ENCODE peak calls at places on chromosome 5, in ten cellular contexts. One of them, this sample, is unnamed.

GRCh38 chr5:143448518-143448917 is 45.0 kb upstream of the NR3C1 start:
- DNase-seq in activated CD4-positive, alpha-beta T cell treated with anti-CD3 and anti-CD28 coated beads, Interleukin-2, amount 10 ng/mL, durations not matched to agents 7 days and 5 days: no peak
- DNase-seq in activated CD8-positive, alpha-beta memory T cell treated with anti-CD3 and anti-CD28 coated beads, Interleukin-2, amount 50 U/mL, for 4 hours: no peak
- DNase-seq in GM12891: no peak
- DNase-seq in uterus: no peak
- DNase-seq in ascending aorta: no peak
- DNase-seq in body of pancreas: no peak
- DNase-seq in aorta: no peak
- DNase-seq in lung: no peak
- DNase-seq in iris pigment epithelial cell: no peak
- DNase-seq in this sample: no peak

GRCh38 chr5:124744170-124744911 is 2.1 kb downstream of the ZNF608 start:
- DNase-seq in activated CD8-positive, alpha-beta memory T cell treated with anti-CD3 and anti-CD28 coated beads, Interleukin-2, amount 50 U/mL, for 4 hours: no peak
- DNase-seq in lung: peak; percentile 59
- DNase-seq in activated CD4-positive, alpha-beta T cell treated with anti-CD3 and anti-CD28 coated beads, Interleukin-2, amount 10 ng/mL, durations not matched to agents 7 days and 5 days: no peak
- DNase-seq in iris pigment epithelial cell: no peak
- DNase-seq in ascending aorta: no peak
- DNase-seq in GM12891: no peak
- DNase-seq in body of pancreas: peak; percentile 75
- DNase-seq in uterus: peak; percentile 27
- DNase-seq in aorta: peak; percentile 77
- DNase-seq in this sample: no peak

GRCh38 chr5:116738270-116738947 is 163.8 kb upstream of the SEMA6A start:
- DNase-seq in activated CD8-positive, alpha-beta memory T cell treated with anti-CD3 and anti-CD28 coated beads, Interleukin-2, amount 50 U/mL, for 4 hours: no peak
- DNase-seq in aorta: no peak
- DNase-seq in body of pancreas: no peak
- DNase-seq in lung: no peak
- DNase-seq in iris pigment epithelial cell: no peak
- DNase-seq in GM12891: no peak
- DNase-seq in uterus: peak; percentile 27
- DNase-seq in activated CD4-positive, alpha-beta T cell treated with anti-CD3 and anti-CD28 coated beads, Interleukin-2, amount 10 ng/mL, durations not matched to agents 7 days and 5 days: no peak
- DNase-seq in ascending aorta: no peak
- DNase-seq in this sample: no peak

GRCh38 chr5:54823006-54823405 is 162.4 kb downstream of the ESM1 start:
- DNase-seq in activated CD8-positive, alpha-beta memory T cell treated with anti-CD3 and anti-CD28 coated beads, Interleukin-2, amount 50 U/mL, for 4 hours: no peak
- DNase-seq in uterus: no peak
- DNase-seq in lung: no peak
- DNase-seq in GM12891: no peak
- DNase-seq in iris pigment epithelial cell: peak; percentile 75
- DNase-seq in aorta: no peak
- DNase-seq in ascending aorta: no peak
- DNase-seq in activated CD4-positive, alpha-beta T cell treated with anti-CD3 and anti-CD28 coated beads, Interleukin-2, amount 10 ng/mL, durations not matched to agents 7 days and 5 days: no peak
- DNase-seq in body of pancreas: no peak
- DNase-seq in this sample: no peak

GRCh38 chr5:161847896-161848510 is at the start of gene GABRA1:
- DNase-seq in lung: no peak
- DNase-seq in uterus: no peak
- DNase-seq in aorta: peak; percentile 59
- DNase-seq in activated CD8-positive, alpha-beta memory T cell treated with anti-CD3 and anti-CD28 coated beads, Interleukin-2, amount 50 U/mL, for 4 hours: no peak
- DNase-seq in GM12891: no peak
- DNase-seq in activated CD4-positive, alpha-beta T cell treated with anti-CD3 and anti-CD28 coated beads, Interleukin-2, amount 10 ng/mL, durations not matched to agents 7 days and 5 days: no peak
- DNase-seq in body of pancreas: no peak
- DNase-seq in ascending aorta: no peak
- DNase-seq in iris pigment epithelial cell: no peak
- DNase-seq in this sample: no peak

GRCh38 chr5:93193756-93194155 is 387.3 kb downstream of the NR2F1-AS1 start:
- DNase-seq in activated CD4-positive, alpha-beta T cell treated with anti-CD3 and anti-CD28 coated beads, Interleukin-2, amount 10 ng/mL, durations not matched to agents 7 days and 5 days: no peak
- DNase-seq in uterus: no peak
- DNase-seq in activated CD8-positive, alpha-beta memory T cell treated with anti-CD3 and anti-CD28 coated beads, Interleukin-2, amount 50 U/mL, for 4 hours: no peak
- DNase-seq in body of pancreas: no peak
- DNase-seq in ascending aorta: no peak
- DNase-seq in aorta: no peak
- DNase-seq in GM12891: no peak
- DNase-seq in lung: no peak
- DNase-seq in iris pigment epithelial cell: peak; percentile 88
- DNase-seq in this sample: no peak

GRCh38 chr5:112738180-112738560 is 485 bp downstream of the APC start:
- DNase-seq in lung: no peak
- DNase-seq in body of pancreas: no peak
- DNase-seq in GM12891: no peak
- DNase-seq in activated CD4-positive, alpha-beta T cell treated with anti-CD3 and anti-CD28 coated beads, Interleukin-2, amount 10 ng/mL, durations not matched to agents 7 days and 5 days: peak; percentile 9
- DNase-seq in aorta: no peak
- DNase-seq in ascending aorta: no peak
- DNase-seq in iris pigment epithelial cell: no peak
- DNase-seq in activated CD8-positive, alpha-beta memory T cell treated with anti-CD3 and anti-CD28 coated beads, Interleukin-2, amount 50 U/mL, for 4 hours: no peak
- DNase-seq in uterus: no peak
- DNase-seq in this sample: no peak

GRCh38 chr5:78526049-78526525 is 122.5 kb downstream of the LHFPL2 start:
- DNase-seq in body of pancreas: no peak
- DNase-seq in GM12891: no peak
- DNase-seq in iris pigment epithelial cell: peak; percentile 94
- DNase-seq in aorta: no peak
- DNase-seq in lung: no peak
- DNase-seq in activated CD4-positive, alpha-beta T cell treated with anti-CD3 and anti-CD28 coated beads, Interleukin-2, amount 10 ng/mL, durations not matched to agents 7 days and 5 days: no peak
- DNase-seq in activated CD8-positive, alpha-beta memory T cell treated with anti-CD3 and anti-CD28 coated beads, Interleukin-2, amount 50 U/mL, for 4 hours: no peak
- DNase-seq in uterus: no peak
- DNase-seq in ascending aorta: no peak
- DNase-seq in this sample: no peak

GRCh38 chr5:78716221-78716620 is 67.6 kb upstream of the LHFPL2 start:
- DNase-seq in aorta: no peak
- DNase-seq in body of pancreas: no peak
- DNase-seq in activated CD4-positive, alpha-beta T cell treated with anti-CD3 and anti-CD28 coated beads, Interleukin-2, amount 10 ng/mL, durations not matched to agents 7 days and 5 days: no peak
- DNase-seq in iris pigment epithelial cell: peak; percentile 65
- DNase-seq in activated CD8-positive, alpha-beta memory T cell treated with anti-CD3 and anti-CD28 coated beads, Interleukin-2, amount 50 U/mL, for 4 hours: no peak
- DNase-seq in ascending aorta: no peak
- DNase-seq in GM12891: no peak
- DNase-seq in lung: no peak
- DNase-seq in uterus: no peak
- DNase-seq in this sample: no peak

GRCh38 chr5:88677943-88678779 is 204.8 kb downstream of the MEF2C start:
- DNase-seq in activated CD4-positive, alpha-beta T cell treated with anti-CD3 and anti-CD28 coated beads, Interleukin-2, amount 10 ng/mL, durations not matched to agents 7 days and 5 days: no peak
- DNase-seq in uterus: no peak
- DNase-seq in ascending aorta: no peak
- DNase-seq in iris pigment epithelial cell: no peak
- DNase-seq in lung: no peak
- DNase-seq in activated CD8-positive, alpha-beta memory T cell treated with anti-CD3 and anti-CD28 coated beads, Interleukin-2, amount 50 U/mL, for 4 hours: no peak
- DNase-seq in body of pancreas: no peak
- DNase-seq in GM12891: no peak
- DNase-seq in aorta: peak; percentile 62
- DNase-seq in this sample: no peak

GRCh38 chr5:151222769-151223446 is 984 bp downstream of the CCDC69 start:
- DNase-seq in body of pancreas: peak; percentile 50
- DNase-seq in GM12891: peak; percentile 53
- DNase-seq in lung: peak; percentile 47
- DNase-seq in iris pigment epithelial cell: peak; percentile 14
- DNase-seq in activated CD8-positive, alpha-beta memory T cell treated with anti-CD3 and anti-CD28 coated beads, Interleukin-2, amount 50 U/mL, for 4 hours: peak; percentile 40
- DNase-seq in uterus: peak; percentile 33
- DNase-seq in activated CD4-positive, alpha-beta T cell treated with anti-CD3 and anti-CD28 coated beads, Interleukin-2, amount 10 ng/mL, durations not matched to agents 7 days and 5 days: peak; percentile 65
- DNase-seq in ascending aorta: no peak
- DNase-seq in aorta: no peak
- DNase-seq in this sample: no peak

GRCh38 chr5:123875444-123876264 is 363.7 kb downstream of the CSNK1G3 start:
- DNase-seq in aorta: no peak
- DNase-seq in uterus: no peak
- DNase-seq in activated CD8-positive, alpha-beta memory T cell treated with anti-CD3 and anti-CD28 coated beads, Interleukin-2, amount 50 U/mL, for 4 hours: no peak
- DNase-seq in body of pancreas: peak; percentile 36
- DNase-seq in lung: no peak
- DNase-seq in GM12891: no peak
- DNase-seq in ascending aorta: no peak
- DNase-seq in iris pigment epithelial cell: no peak
- DNase-seq in activated CD4-positive, alpha-beta T cell treated with anti-CD3 and anti-CD28 coated beads, Interleukin-2, amount 10 ng/mL, durations not matched to agents 7 days and 5 days: no peak
- DNase-seq in this sample: no peak

GRCh38 chr5:157266286-157267007 is 524 bp downstream of the CYFIP2 start:
- DNase-seq in ascending aorta: no peak
- DNase-seq in uterus: peak; percentile 14
- DNase-seq in activated CD4-positive, alpha-beta T cell treated with anti-CD3 and anti-CD28 coated beads, Interleukin-2, amount 10 ng/mL, durations not matched to agents 7 days and 5 days: peak; percentile 66
- DNase-seq in activated CD8-positive, alpha-beta memory T cell treated with anti-CD3 and anti-CD28 coated beads, Interleukin-2, amount 50 U/mL, for 4 hours: peak; percentile 60
- DNase-seq in iris pigment epithelial cell: no peak
- DNase-seq in lung: no peak
- DNase-seq in aorta: peak; percentile 79
- DNase-seq in GM12891: peak; percentile 29
- DNase-seq in body of pancreas: peak; percentile 54
- DNase-seq in this sample: no peak

GRCh38 chr5:9431496-9432258 is 114.2 kb downstream of the SEMA5A start:
- DNase-seq in activated CD4-positive, alpha-beta T cell treated with anti-CD3 and anti-CD28 coated beads, Interleukin-2, amount 10 ng/mL, durations not matched to agents 7 days and 5 days: no peak
- DNase-seq in iris pigment epithelial cell: peak; percentile 37
- DNase-seq in ascending aorta: no peak
- DNase-seq in body of pancreas: no peak
- DNase-seq in aorta: no peak
- DNase-seq in activated CD8-positive, alpha-beta memory T cell treated with anti-CD3 and anti-CD28 coated beads, Interleukin-2, amount 50 U/mL, for 4 hours: no peak
- DNase-seq in lung: no peak
- DNase-seq in uterus: no peak
- DNase-seq in GM12891: no peak
- DNase-seq in this sample: no peak

GRCh38 chr5:158654415-158654814 is 445.3 kb downstream of the EBF1 start:
- DNase-seq in iris pigment epithelial cell: no peak
- DNase-seq in GM12891: no peak
- DNase-seq in ascending aorta: no peak
- DNase-seq in activated CD4-positive, alpha-beta T cell treated with anti-CD3 and anti-CD28 coated beads, Interleukin-2, amount 10 ng/mL, durations not matched to agents 7 days and 5 days: no peak
- DNase-seq in aorta: no peak
- DNase-seq in lung: no peak
- DNase-seq in uterus: no peak
- DNase-seq in activated CD8-positive, alpha-beta memory T cell treated with anti-CD3 and anti-CD28 coated beads, Interleukin-2, amount 50 U/mL, for 4 hours: no peak
- DNase-seq in body of pancreas: no peak
- DNase-seq in this sample: no peak

GRCh38 chr5:4116834-4117233 is 521.2 kb downstream of the IRX1 start:
- DNase-seq in body of pancreas: no peak
- DNase-seq in activated CD4-positive, alpha-beta T cell treated with anti-CD3 and anti-CD28 coated beads, Interleukin-2, amount 10 ng/mL, durations not matched to agents 7 days and 5 days: no peak
- DNase-seq in uterus: no peak
- DNase-seq in aorta: no peak
- DNase-seq in activated CD8-positive, alpha-beta memory T cell treated with anti-CD3 and anti-CD28 coated beads, Interleukin-2, amount 50 U/mL, for 4 hours: no peak
- DNase-seq in ascending aorta: no peak
- DNase-seq in GM12891: no peak
- DNase-seq in lung: no peak
- DNase-seq in iris pigment epithelial cell: peak; percentile 2
- DNase-seq in this sample: no peak

GRCh38 chr5:181261320-181262085 is 560 bp upstream of the TRIM52 start:
- DNase-seq in uterus: peak; percentile 63
- DNase-seq in body of pancreas: peak; percentile 66
- DNase-seq in lung: peak; percentile 75
- DNase-seq in ascending aorta: no peak
- DNase-seq in activated CD8-positive, alpha-beta memory T cell treated with anti-CD3 and anti-CD28 coated beads, Interleukin-2, amount 50 U/mL, for 4 hours: peak; percentile 67
- DNase-seq in GM12891: peak; percentile 52
- DNase-seq in aorta: peak; percentile 89
- DNase-seq in activated CD4-positive, alpha-beta T cell treated with anti-CD3 and anti-CD28 coated beads, Interleukin-2, amount 10 ng/mL, durations not matched to agents 7 days and 5 days: peak; percentile 82
- DNase-seq in iris pigment epithelial cell: peak; percentile 65
- DNase-seq in this sample: no peak

GRCh38 chr5:35233121-35233520 is 2.8 kb upstream of the PRLR start:
- DNase-seq in aorta: no peak
- DNase-seq in activated CD8-positive, alpha-beta memory T cell treated with anti-CD3 and anti-CD28 coated beads, Interleukin-2, amount 50 U/mL, for 4 hours: no peak
- DNase-seq in body of pancreas: no peak
- DNase-seq in uterus: no peak
- DNase-seq in ascending aorta: no peak
- DNase-seq in GM12891: no peak
- DNase-seq in lung: no peak
- DNase-seq in iris pigment epithelial cell: no peak
- DNase-seq in activated CD4-positive, alpha-beta T cell treated with anti-CD3 and anti-CD28 coated beads, Interleukin-2, amount 10 ng/mL, durations not matched to agents 7 days and 5 days: no peak
- DNase-seq in this sample: no peak

GRCh38 chr5:6088706-6089105 is 289.6 kb downstream of the MED10 start:
- DNase-seq in iris pigment epithelial cell: no peak
- DNase-seq in uterus: no peak
- DNase-seq in body of pancreas: no peak
- DNase-seq in lung: no peak
- DNase-seq in ascending aorta: no peak
- DNase-seq in aorta: no peak
- DNase-seq in activated CD4-positive, alpha-beta T cell treated with anti-CD3 and anti-CD28 coated beads, Interleukin-2, amount 10 ng/mL, durations not matched to agents 7 days and 5 days: no peak
- DNase-seq in activated CD8-positive, alpha-beta memory T cell treated with anti-CD3 and anti-CD28 coated beads, Interleukin-2, amount 50 U/mL, for 4 hours: no peak
- DNase-seq in GM12891: no peak
- DNase-seq in this sample: no peak

This sample was measured in GM18507.